ENCODE peak calls at places on chromosomes 5 and 9, in seven cellular contexts. B is cardiac muscle cell; V is adrenal gland; P is effector memory CD4-positive, alpha-beta T cell; F is central memory CD4-positive, alpha-beta T cell; W is HT-29; S is nephron progenitor cell. H is an unnamed sample.

GRCh38 chr5:9370256-9370655 is 175.6 kb downstream of the SEMA5A start:
- DNase-seq in S (no peak), B (no peak), F (no peak), V (no peak), P (no peak), W (no peak), H (no peak)

GRCh38 chr9:83047839-83048775 is 14.8 kb downstream of the RASEF start:
- DNase-seq in W (peak; percentile 63), F (no peak), P (no peak), B (peak; percentile 76), S (no peak), V (no peak), H (no peak)

GRCh38 chr5:77367733-77368132 is 124.4 kb downstream of the WDR41 start:
- DNase-seq in P (no peak), V (peak; percentile 59), S (no peak), W (no peak), F (no peak), B (peak; percentile 5), H (no peak)

GRCh38 chr9:130938652-130939404 is at the start of gene FIBCD1:
- DNase-seq in B (peak; percentile 38), W (no peak), S (peak; percentile 58), P (no peak), F (no peak), V (no peak), H (no peak)

GRCh38 chr9:34573599-34574325 is 15.8 kb downstream of the CNTFR start:
- DNase-seq in F (no peak), P (no peak), W (no peak), V (no peak), S (peak; percentile 37), B (no peak), H (no peak)

GRCh38 chr5:171823269-171823668 is 37.7 kb downstream of the SMIM23 start:
- DNase-seq in V (no peak), W (peak; percentile 68), P (no peak), S (no peak), B (no peak), F (no peak), H (no peak)

GRCh38 chr9:34396276-34397214 is 19.8 kb upstream of the MYORG start:
- DNase-seq in S (no peak), V (no peak), W (no peak), B (no peak), P (no peak), F (no peak), H (no peak)

GRCh38 chr5:17388717-17389116 is 109.3 kb upstream of the TAF11L2 start:
- DNase-seq in F (no peak), V (no peak), B (no peak), P (no peak), W (no peak), S (no peak), H (no peak)

GRCh38 chr5:34621280-34622045 is 34.7 kb upstream of the RAI14 start:
- DNase-seq in P (no peak), B (peak; percentile 33), F (no peak), S (no peak), V (no peak), W (no peak), H (no peak)

GRCh38 chr5:153974131-153974812 is 64.4 kb downstream of the FAM114A2 start:
- DNase-seq in S (peak; percentile 43), V (peak; percentile 44), F (peak; percentile 20), P (no peak), B (peak; percentile 70), W (peak; percentile 65), H (peak; percentile 64)

GRCh38 chr5:159915913-159916840 is at the start of gene ADRA1B:
- DNase-seq in B (peak; percentile 78), F (peak; percentile 17), P (no peak), V (peak; percentile 61), S (peak; percentile 90), W (no peak), H (peak; percentile 49)

GRCh38 chr5:68962632-68963484 is 131.0 kb upstream of the SLC30A5 start:
- DNase-seq in S (peak; percentile 67), W (peak; percentile 75), P (no peak), F (no peak), B (peak; percentile 73), V (peak; percentile 78), H (peak; percentile 75)

GRCh38 chr9:69376651-69377050 is 51.6 kb downstream of the ENTREP1 start:
- DNase-seq in P (no peak), W (no peak), V (peak; percentile 71), S (no peak), B (peak; percentile 95), F (no peak), H (no peak)

GRCh38 chr5:147400076-147400809 is 109.6 kb downstream of the DPYSL3 start:
- DNase-seq in B (no peak), F (no peak), S (no peak), P (no peak), W (no peak), V (no peak), H (no peak)

GRCh38 chr9:124297553-124297905 is 39.8 kb downstream of the NEK6 start:
- DNase-seq in V (peak; percentile 63), F (no peak), P (no peak), W (peak; percentile 8), B (peak; percentile 98), S (no peak), H (peak; percentile 14)

GRCh38 chr9:110340306-110340705 is 2.6 kb upstream of the TXNDC8 start:
- DNase-seq in P (no peak), V (no peak), B (peak; percentile 55), S (no peak), W (peak; percentile 28), F (no peak), H (no peak)

GRCh38 chr9:29769019-29769418 is 2195.7 kb upstream of the C9orf72 start:
- DNase-seq in W (no peak), S (no peak), F (no peak), P (no peak), V (no peak), B (no peak), H (no peak)

GRCh38 chr9:114583371-114583770 is 4.2 kb upstream of the ATP6V1G1 start:
- DNase-seq in F (no peak), B (no peak), W (no peak), S (no peak), V (no peak), P (no peak), H (no peak)

GRCh38 chr9:113738898-113739604 is 137.1 kb upstream of the ZNF618 start:
- DNase-seq in P (no peak), W (peak; percentile 27), F (peak; percentile 25), S (no peak), B (peak; percentile 16), V (no peak), H (peak; percentile 1)

GRCh38 chr5:170154297-170154696 is 48.6 kb downstream of the FOXI1 start:
- DNase-seq in S (no peak), P (no peak), W (no peak), B (no peak), V (no peak), F (no peak), H (no peak)

GRCh38 chr9:116080561-116080960 is 73.0 kb upstream of the PAPPA start:
- DNase-seq in S (no peak), V (no peak), B (no peak), W (no peak), P (no peak), F (no peak), H (no peak)

GRCh38 chr5:98041661-98042060 is 731.8 kb upstream of the RGMB start:
- DNase-seq in F (no peak), P (no peak), V (no peak), S (no peak), B (peak; percentile 8), W (no peak), H (no peak)

GRCh38 chr9:89878687-89879086 is 273.9 kb downstream of the GADD45G start:
- DNase-seq in B (no peak), P (no peak), W (no peak), S (no peak), V (peak; percentile 93), F (no peak), H (no peak)

GRCh38 chr9:89850633-89851325 is 246.0 kb downstream of the GADD45G start:
- DNase-seq in S (no peak), P (no peak), W (no peak), V (peak; percentile 85), B (peak; percentile 14), F (no peak), H (no peak)

GRCh38 chr9:133979921-133980863 is 11.9 kb downstream of the VAV2 start:
- DNase-seq in P (no peak), W (peak; percentile 28), V (peak; percentile 60), B (no peak), S (no peak), F (no peak), H (peak; percentile 28)

GRCh38 chr5:173310861-173311515 is 17.2 kb downstream of the STC2 start:
- DNase-seq in S (no peak), V (no peak), F (no peak), P (no peak), W (no peak), B (peak; percentile 81), H (no peak)